ENCODE peak calls at places on chromosomes 7 and 10, in five cellular contexts. One of them, this sample, is unnamed.

GRCh38 chr10:8794860-8795259 is 740.4 kb downstream of the GATA3 start:
- DNase-seq in activated T-helper 1 cell treated with Interleukin-2 at 50 U/mL for 16 hours: no peak
- DNase-seq in stimulated activated CD8-positive, alpha-beta memory T cell treated with anti-CD3 and anti-CD28 coated beads, Interleukin-12 subunit alpha, Interleukin-12 subunit beta, amount 100 ng/mL, for 1 hour: no peak
- DNase-seq in activated gamma-delta T cell treated with anti-CD3 and anti-CD28 coated beads, Interleukin-2, amount 50 U/mL, for 16 hours: no peak
- DNase-seq in GM04504: no peak
- DNase-seq in this sample: no peak

GRCh38 chr7:101486056-101486763 is 123.5 kb downstream of the COL26A1 start:
- DNase-seq in activated T-helper 1 cell treated with Interleukin-2 at 50 U/mL for 16 hours: no peak
- DNase-seq in activated gamma-delta T cell treated with anti-CD3 and anti-CD28 coated beads, Interleukin-2, amount 50 U/mL, for 16 hours: no peak
- DNase-seq in stimulated activated CD8-positive, alpha-beta memory T cell treated with anti-CD3 and anti-CD28 coated beads, Interleukin-12 subunit alpha, Interleukin-12 subunit beta, amount 100 ng/mL, for 1 hour: no peak
- DNase-seq in GM04504: peak; percentile 40
- DNase-seq in this sample: no peak

GRCh38 chr7:157937432-157937831 is 600.6 kb downstream of the DNAJB6 start:
- DNase-seq in stimulated activated CD8-positive, alpha-beta memory T cell treated with anti-CD3 and anti-CD28 coated beads, Interleukin-12 subunit alpha, Interleukin-12 subunit beta, amount 100 ng/mL, for 1 hour: no peak
- DNase-seq in GM04504: no peak
- DNase-seq in activated gamma-delta T cell treated with anti-CD3 and anti-CD28 coated beads, Interleukin-2, amount 50 U/mL, for 16 hours: no peak
- DNase-seq in activated T-helper 1 cell treated with Interleukin-2 at 50 U/mL for 16 hours: no peak
- DNase-seq in this sample: no peak

GRCh38 chr7:120184866-120185265 is 88.1 kb upstream of the KCND2 start:
- DNase-seq in activated T-helper 1 cell treated with Interleukin-2 at 50 U/mL for 16 hours: no peak
- DNase-seq in GM04504: no peak
- DNase-seq in activated gamma-delta T cell treated with anti-CD3 and anti-CD28 coated beads, Interleukin-2, amount 50 U/mL, for 16 hours: no peak
- DNase-seq in stimulated activated CD8-positive, alpha-beta memory T cell treated with anti-CD3 and anti-CD28 coated beads, Interleukin-12 subunit alpha, Interleukin-12 subunit beta, amount 100 ng/mL, for 1 hour: no peak
- DNase-seq in this sample: no peak

GRCh38 chr7:132865366-132865765 is 216.5 kb downstream of the CHCHD3 start:
- DNase-seq in activated gamma-delta T cell treated with anti-CD3 and anti-CD28 coated beads, Interleukin-2, amount 50 U/mL, for 16 hours: no peak
- DNase-seq in activated T-helper 1 cell treated with Interleukin-2 at 50 U/mL for 16 hours: no peak
- DNase-seq in stimulated activated CD8-positive, alpha-beta memory T cell treated with anti-CD3 and anti-CD28 coated beads, Interleukin-12 subunit alpha, Interleukin-12 subunit beta, amount 100 ng/mL, for 1 hour: no peak
- DNase-seq in GM04504: no peak
- DNase-seq in this sample: no peak

GRCh38 chr10:29643785-29644501 is 9.2 kb upstream of the SVIL start:
- DNase-seq in stimulated activated CD8-positive, alpha-beta memory T cell treated with anti-CD3 and anti-CD28 coated beads, Interleukin-12 subunit alpha, Interleukin-12 subunit beta, amount 100 ng/mL, for 1 hour: no peak
- DNase-seq in GM04504: no peak
- DNase-seq in activated gamma-delta T cell treated with anti-CD3 and anti-CD28 coated beads, Interleukin-2, amount 50 U/mL, for 16 hours: no peak
- DNase-seq in activated T-helper 1 cell treated with Interleukin-2 at 50 U/mL for 16 hours: no peak
- DNase-seq in this sample: no peak

GRCh38 chr7:14934831-14935230 is 32.3 kb upstream of the DGKB start:
- DNase-seq in stimulated activated CD8-positive, alpha-beta memory T cell treated with anti-CD3 and anti-CD28 coated beads, Interleukin-12 subunit alpha, Interleukin-12 subunit beta, amount 100 ng/mL, for 1 hour: no peak
- DNase-seq in GM04504: no peak
- DNase-seq in activated gamma-delta T cell treated with anti-CD3 and anti-CD28 coated beads, Interleukin-2, amount 50 U/mL, for 16 hours: no peak
- DNase-seq in activated T-helper 1 cell treated with Interleukin-2 at 50 U/mL for 16 hours: no peak
- DNase-seq in this sample: no peak

GRCh38 chr7:71733108-71733870 is 601.3 kb downstream of the GALNT17 start:
- DNase-seq in activated T-helper 1 cell treated with Interleukin-2 at 50 U/mL for 16 hours: peak; percentile 20
- DNase-seq in activated gamma-delta T cell treated with anti-CD3 and anti-CD28 coated beads, Interleukin-2, amount 50 U/mL, for 16 hours: peak; percentile 17
- DNase-seq in GM04504: peak; percentile 17
- DNase-seq in stimulated activated CD8-positive, alpha-beta memory T cell treated with anti-CD3 and anti-CD28 coated beads, Interleukin-12 subunit alpha, Interleukin-12 subunit beta, amount 100 ng/mL, for 1 hour: peak; percentile 7
- DNase-seq in this sample: no peak

GRCh38 chr10:52004342-52004949 is 305.1 kb upstream of the CSTF2T start:
- DNase-seq in activated gamma-delta T cell treated with anti-CD3 and anti-CD28 coated beads, Interleukin-2, amount 50 U/mL, for 16 hours: no peak
- DNase-seq in GM04504: peak; percentile 25
- DNase-seq in activated T-helper 1 cell treated with Interleukin-2 at 50 U/mL for 16 hours: no peak
- DNase-seq in stimulated activated CD8-positive, alpha-beta memory T cell treated with anti-CD3 and anti-CD28 coated beads, Interleukin-12 subunit alpha, Interleukin-12 subunit beta, amount 100 ng/mL, for 1 hour: no peak
- DNase-seq in this sample: peak; percentile 9

GRCh38 chr7:95501261-95501816 is 15.6 kb downstream of the ASB4 start:
- DNase-seq in activated gamma-delta T cell treated with anti-CD3 and anti-CD28 coated beads, Interleukin-2, amount 50 U/mL, for 16 hours: no peak
- DNase-seq in stimulated activated CD8-positive, alpha-beta memory T cell treated with anti-CD3 and anti-CD28 coated beads, Interleukin-12 subunit alpha, Interleukin-12 subunit beta, amount 100 ng/mL, for 1 hour: no peak
- DNase-seq in GM04504: no peak
- DNase-seq in activated T-helper 1 cell treated with Interleukin-2 at 50 U/mL for 16 hours: no peak
- DNase-seq in this sample: no peak

GRCh38 chr7:158377800-158378623 is 209.6 kb downstream of the PTPRN2 start:
- DNase-seq in GM04504: no peak
- DNase-seq in activated gamma-delta T cell treated with anti-CD3 and anti-CD28 coated beads, Interleukin-2, amount 50 U/mL, for 16 hours: no peak
- DNase-seq in stimulated activated CD8-positive, alpha-beta memory T cell treated with anti-CD3 and anti-CD28 coated beads, Interleukin-12 subunit alpha, Interleukin-12 subunit beta, amount 100 ng/mL, for 1 hour: no peak
- DNase-seq in activated T-helper 1 cell treated with Interleukin-2 at 50 U/mL for 16 hours: no peak
- DNase-seq in this sample: no peak

GRCh38 chr10:24723788-24724380 is at the start of gene ARHGAP21:
- DNase-seq in activated T-helper 1 cell treated with Interleukin-2 at 50 U/mL for 16 hours: peak; percentile 14
- DNase-seq in stimulated activated CD8-positive, alpha-beta memory T cell treated with anti-CD3 and anti-CD28 coated beads, Interleukin-12 subunit alpha, Interleukin-12 subunit beta, amount 100 ng/mL, for 1 hour: no peak
- DNase-seq in GM04504: peak; percentile 55
- DNase-seq in activated gamma-delta T cell treated with anti-CD3 and anti-CD28 coated beads, Interleukin-2, amount 50 U/mL, for 16 hours: peak; percentile 5
- DNase-seq in this sample: peak; percentile 39

GRCh38 chr7:151540146-151540545 is 20.5 kb upstream of the RHEB start:
- DNase-seq in activated T-helper 1 cell treated with Interleukin-2 at 50 U/mL for 16 hours: no peak
- DNase-seq in stimulated activated CD8-positive, alpha-beta memory T cell treated with anti-CD3 and anti-CD28 coated beads, Interleukin-12 subunit alpha, Interleukin-12 subunit beta, amount 100 ng/mL, for 1 hour: no peak
- DNase-seq in activated gamma-delta T cell treated with anti-CD3 and anti-CD28 coated beads, Interleukin-2, amount 50 U/mL, for 16 hours: no peak
- DNase-seq in GM04504: no peak
- DNase-seq in this sample: no peak

GRCh38 chr7:40316176-40316575 is 181.4 kb downstream of the SUGCT start:
- DNase-seq in activated gamma-delta T cell treated with anti-CD3 and anti-CD28 coated beads, Interleukin-2, amount 50 U/mL, for 16 hours: no peak
- DNase-seq in activated T-helper 1 cell treated with Interleukin-2 at 50 U/mL for 16 hours: no peak
- DNase-seq in stimulated activated CD8-positive, alpha-beta memory T cell treated with anti-CD3 and anti-CD28 coated beads, Interleukin-12 subunit alpha, Interleukin-12 subunit beta, amount 100 ng/mL, for 1 hour: no peak
- DNase-seq in GM04504: no peak
- DNase-seq in this sample: no peak

GRCh38 chr10:15137636-15138035 is 30.9 kb downstream of the NMT2 start:
- DNase-seq in GM04504: no peak
- DNase-seq in activated gamma-delta T cell treated with anti-CD3 and anti-CD28 coated beads, Interleukin-2, amount 50 U/mL, for 16 hours: no peak
- DNase-seq in stimulated activated CD8-positive, alpha-beta memory T cell treated with anti-CD3 and anti-CD28 coated beads, Interleukin-12 subunit alpha, Interleukin-12 subunit beta, amount 100 ng/mL, for 1 hour: no peak
- DNase-seq in activated T-helper 1 cell treated with Interleukin-2 at 50 U/mL for 16 hours: no peak
- DNase-seq in this sample: no peak

GRCh38 chr7:127678330-127678729 is 26.3 kb downstream of the SND1 start:
- DNase-seq in GM04504: no peak
- DNase-seq in activated gamma-delta T cell treated with anti-CD3 and anti-CD28 coated beads, Interleukin-2, amount 50 U/mL, for 16 hours: no peak
- DNase-seq in stimulated activated CD8-positive, alpha-beta memory T cell treated with anti-CD3 and anti-CD28 coated beads, Interleukin-12 subunit alpha, Interleukin-12 subunit beta, amount 100 ng/mL, for 1 hour: no peak
- DNase-seq in activated T-helper 1 cell treated with Interleukin-2 at 50 U/mL for 16 hours: no peak
- DNase-seq in this sample: no peak

GRCh38 chr10:14674376-14675050 is 100.2 kb downstream of the FAM107B start:
- DNase-seq in activated gamma-delta T cell treated with anti-CD3 and anti-CD28 coated beads, Interleukin-2, amount 50 U/mL, for 16 hours: no peak
- DNase-seq in activated T-helper 1 cell treated with Interleukin-2 at 50 U/mL for 16 hours: no peak
- DNase-seq in stimulated activated CD8-positive, alpha-beta memory T cell treated with anti-CD3 and anti-CD28 coated beads, Interleukin-12 subunit alpha, Interleukin-12 subunit beta, amount 100 ng/mL, for 1 hour: no peak
- DNase-seq in GM04504: no peak
- DNase-seq in this sample: no peak

GRCh38 chr10:4384254-4384653 is 441.8 kb upstream of the AKR1E2 start:
- DNase-seq in GM04504: no peak
- DNase-seq in activated gamma-delta T cell treated with anti-CD3 and anti-CD28 coated beads, Interleukin-2, amount 50 U/mL, for 16 hours: no peak
- DNase-seq in activated T-helper 1 cell treated with Interleukin-2 at 50 U/mL for 16 hours: no peak
- DNase-seq in stimulated activated CD8-positive, alpha-beta memory T cell treated with anti-CD3 and anti-CD28 coated beads, Interleukin-12 subunit alpha, Interleukin-12 subunit beta, amount 100 ng/mL, for 1 hour: no peak
- DNase-seq in this sample: peak; percentile 61

GRCh38 chr10:77983384-77984341 is 45.7 kb downstream of the POLR3A start:
- DNase-seq in GM04504: peak; percentile 54
- DNase-seq in activated T-helper 1 cell treated with Interleukin-2 at 50 U/mL for 16 hours: no peak
- DNase-seq in stimulated activated CD8-positive, alpha-beta memory T cell treated with anti-CD3 and anti-CD28 coated beads, Interleukin-12 subunit alpha, Interleukin-12 subunit beta, amount 100 ng/mL, for 1 hour: no peak
- DNase-seq in activated gamma-delta T cell treated with anti-CD3 and anti-CD28 coated beads, Interleukin-2, amount 50 U/mL, for 16 hours: no peak
- DNase-seq in this sample: peak; percentile 45

GRCh38 chr7:134140889-134141867 is 14.0 kb downstream of the LRGUK start:
- DNase-seq in GM04504: peak; percentile 30
- DNase-seq in activated T-helper 1 cell treated with Interleukin-2 at 50 U/mL for 16 hours: peak; percentile 4
- DNase-seq in activated gamma-delta T cell treated with anti-CD3 and anti-CD28 coated beads, Interleukin-2, amount 50 U/mL, for 16 hours: peak; percentile 4
- DNase-seq in stimulated activated CD8-positive, alpha-beta memory T cell treated with anti-CD3 and anti-CD28 coated beads, Interleukin-12 subunit alpha, Interleukin-12 subunit beta, amount 100 ng/mL, for 1 hour: peak; percentile 10
- DNase-seq in this sample: no peak

GRCh38 chr7:44155191-44156185 is 14.4 kb upstream of the MYL7 start:
- DNase-seq in GM04504: no peak
- DNase-seq in activated T-helper 1 cell treated with Interleukin-2 at 50 U/mL for 16 hours: no peak
- DNase-seq in activated gamma-delta T cell treated with anti-CD3 and anti-CD28 coated beads, Interleukin-2, amount 50 U/mL, for 16 hours: no peak
- DNase-seq in stimulated activated CD8-positive, alpha-beta memory T cell treated with anti-CD3 and anti-CD28 coated beads, Interleukin-12 subunit alpha, Interleukin-12 subunit beta, amount 100 ng/mL, for 1 hour: no peak
- DNase-seq in this sample: no peak

GRCh38 chr10:75639726-75640125 is 208.3 kb downstream of the LRMDA start:
- DNase-seq in activated T-helper 1 cell treated with Interleukin-2 at 50 U/mL for 16 hours: no peak
- DNase-seq in GM04504: no peak
- DNase-seq in stimulated activated CD8-positive, alpha-beta memory T cell treated with anti-CD3 and anti-CD28 coated beads, Interleukin-12 subunit alpha, Interleukin-12 subunit beta, amount 100 ng/mL, for 1 hour: no peak
- DNase-seq in activated gamma-delta T cell treated with anti-CD3 and anti-CD28 coated beads, Interleukin-2, amount 50 U/mL, for 16 hours: no peak
- DNase-seq in this sample: no peak

GRCh38 chr7:32145911-32146310 is 75.7 kb upstream of the PDE1C start:
- DNase-seq in GM04504: no peak
- DNase-seq in stimulated activated CD8-positive, alpha-beta memory T cell treated with anti-CD3 and anti-CD28 coated beads, Interleukin-12 subunit alpha, Interleukin-12 subunit beta, amount 100 ng/mL, for 1 hour: no peak
- DNase-seq in activated gamma-delta T cell treated with anti-CD3 and anti-CD28 coated beads, Interleukin-2, amount 50 U/mL, for 16 hours: no peak
- DNase-seq in activated T-helper 1 cell treated with Interleukin-2 at 50 U/mL for 16 hours: no peak
- DNase-seq in this sample: no peak

GRCh38 chr10:30775779-30776591 is 146.4 kb upstream of the LYZL2 start:
- DNase-seq in GM04504: peak; percentile 69
- DNase-seq in activated T-helper 1 cell treated with Interleukin-2 at 50 U/mL for 16 hours: no peak
- DNase-seq in activated gamma-delta T cell treated with anti-CD3 and anti-CD28 coated beads, Interleukin-2, amount 50 U/mL, for 16 hours: no peak
- DNase-seq in stimulated activated CD8-positive, alpha-beta memory T cell treated with anti-CD3 and anti-CD28 coated beads, Interleukin-12 subunit alpha, Interleukin-12 subunit beta, amount 100 ng/mL, for 1 hour: no peak
- DNase-seq in this sample: peak; percentile 65

GRCh38 chr7:142438235-142438922 is 180.5 kb upstream of the PRSS58 start:
- DNase-seq in activated T-helper 1 cell treated with Interleukin-2 at 50 U/mL for 16 hours: no peak
- DNase-seq in activated gamma-delta T cell treated with anti-CD3 and anti-CD28 coated beads, Interleukin-2, amount 50 U/mL, for 16 hours: no peak
- DNase-seq in stimulated activated CD8-positive, alpha-beta memory T cell treated with anti-CD3 and anti-CD28 coated beads, Interleukin-12 subunit alpha, Interleukin-12 subunit beta, amount 100 ng/mL, for 1 hour: no peak
- DNase-seq in GM04504: no peak
- DNase-seq in this sample: no peak